ENCODE peak calls at places on chromosomes 2 and 18, in ten cellular contexts. One of them, this sample, is unnamed.

GRCh38 chr18:50193796-50194622 is 938 bp downstream of the MYO5B start:
- DNase-seq in endodermal cell: peak; percentile 64
- DNase-seq in DMS 273 treated with DMSO at 0.1 percent for 48 hours: no peak
- DNase-seq in AML-193: no peak
- DNase-seq in EH: no peak
- DNase-seq in NCI-H1092 treated with DMSO at 0.1 percent for 48 hours: no peak
- DNase-seq in WTC11: peak; percentile 31
- DNase-seq in frontal cortex: no peak
- DNase-seq in hippocampal formation: no peak
- DNase-seq in heart right ventricle: peak; percentile 15
- DNase-seq in this sample: no peak

GRCh38 chr2:33777791-33778190 is 178.7 kb upstream of the FAM98A start:
- DNase-seq in endodermal cell: no peak
- DNase-seq in DMS 273 treated with DMSO at 0.1 percent for 48 hours: no peak
- DNase-seq in AML-193: no peak
- DNase-seq in EH: peak; percentile 68
- DNase-seq in NCI-H1092 treated with DMSO at 0.1 percent for 48 hours: no peak
- DNase-seq in WTC11: no peak
- DNase-seq in frontal cortex: no peak
- DNase-seq in hippocampal formation: no peak
- DNase-seq in heart right ventricle: no peak
- DNase-seq in this sample: no peak

GRCh38 chr18:74862094-74862493 is 264.4 kb downstream of the ZNF407 start:
- DNase-seq in endodermal cell: no peak
- DNase-seq in DMS 273 treated with DMSO at 0.1 percent for 48 hours: no peak
- DNase-seq in AML-193: no peak
- DNase-seq in EH: no peak
- DNase-seq in NCI-H1092 treated with DMSO at 0.1 percent for 48 hours: no peak
- DNase-seq in WTC11: no peak
- DNase-seq in frontal cortex: no peak
- DNase-seq in hippocampal formation: no peak
- DNase-seq in heart right ventricle: peak; percentile 29
- DNase-seq in this sample: no peak

GRCh38 chr2:66239655-66240054 is 195.3 kb upstream of the MEIS1 start:
- DNase-seq in endodermal cell: no peak
- DNase-seq in DMS 273 treated with DMSO at 0.1 percent for 48 hours: no peak
- DNase-seq in AML-193: no peak
- DNase-seq in EH: no peak
- DNase-seq in NCI-H1092 treated with DMSO at 0.1 percent for 48 hours: no peak
- DNase-seq in WTC11: no peak
- DNase-seq in frontal cortex: peak; percentile 3
- DNase-seq in hippocampal formation: peak; percentile 2
- DNase-seq in heart right ventricle: no peak
- DNase-seq in this sample: no peak

GRCh38 chr2:211512746-211513145 is 956.3 kb downstream of the CPS1 start:
- DNase-seq in endodermal cell: no peak
- DNase-seq in DMS 273 treated with DMSO at 0.1 percent for 48 hours: no peak
- DNase-seq in AML-193: no peak
- DNase-seq in EH: no peak
- DNase-seq in NCI-H1092 treated with DMSO at 0.1 percent for 48 hours: no peak
- DNase-seq in WTC11: no peak
- DNase-seq in frontal cortex: no peak
- DNase-seq in hippocampal formation: no peak
- DNase-seq in heart right ventricle: no peak
- DNase-seq in this sample: no peak

GRCh38 chr2:40625849-40626248 is 174.0 kb upstream of the SLC8A1 start:
- DNase-seq in endodermal cell: no peak
- DNase-seq in DMS 273 treated with DMSO at 0.1 percent for 48 hours: no peak
- DNase-seq in AML-193: no peak
- DNase-seq in EH: peak; percentile 75
- DNase-seq in NCI-H1092 treated with DMSO at 0.1 percent for 48 hours: no peak
- DNase-seq in WTC11: no peak
- DNase-seq in frontal cortex: no peak
- DNase-seq in hippocampal formation: no peak
- DNase-seq in heart right ventricle: no peak
- DNase-seq in this sample: no peak

GRCh38 chr2:20959252-20959651 is 84.6 kb downstream of the APOB start:
- DNase-seq in endodermal cell: no peak
- DNase-seq in DMS 273 treated with DMSO at 0.1 percent for 48 hours: no peak
- DNase-seq in AML-193: no peak
- DNase-seq in EH: no peak
- DNase-seq in NCI-H1092 treated with DMSO at 0.1 percent for 48 hours: no peak
- DNase-seq in WTC11: no peak
- DNase-seq in frontal cortex: no peak
- DNase-seq in hippocampal formation: no peak
- DNase-seq in heart right ventricle: no peak
- DNase-seq in this sample: no peak

GRCh38 chr2:177326591-177326990 is 62.1 kb upstream of the NFE2L2 start:
- DNase-seq in endodermal cell: no peak
- DNase-seq in DMS 273 treated with DMSO at 0.1 percent for 48 hours: no peak
- DNase-seq in AML-193: no peak
- DNase-seq in EH: no peak
- DNase-seq in NCI-H1092 treated with DMSO at 0.1 percent for 48 hours: no peak
- DNase-seq in WTC11: no peak
- DNase-seq in frontal cortex: no peak
- DNase-seq in hippocampal formation: no peak
- DNase-seq in heart right ventricle: no peak
- DNase-seq in this sample: no peak

GRCh38 chr2:74833418-74834233 is at the start of gene HK2:
- DNase-seq in endodermal cell: peak; percentile 93
- DNase-seq in DMS 273 treated with DMSO at 0.1 percent for 48 hours: peak; percentile 84
- DNase-seq in AML-193: peak; percentile 79
- DNase-seq in EH: peak; percentile 92
- DNase-seq in NCI-H1092 treated with DMSO at 0.1 percent for 48 hours: peak; percentile 36
- DNase-seq in WTC11: peak; percentile 82
- DNase-seq in frontal cortex: peak; percentile 90
- DNase-seq in hippocampal formation: peak; percentile 59
- DNase-seq in heart right ventricle: peak; percentile 85
- DNase-seq in this sample: peak; percentile 70

GRCh38 chr18:183769-184168 is 25.4 kb downstream of the USP14 start:
- DNase-seq in endodermal cell: no peak
- DNase-seq in DMS 273 treated with DMSO at 0.1 percent for 48 hours: no peak
- DNase-seq in AML-193: no peak
- DNase-seq in EH: peak; percentile 35
- DNase-seq in NCI-H1092 treated with DMSO at 0.1 percent for 48 hours: peak; percentile 0
- DNase-seq in WTC11: no peak
- DNase-seq in frontal cortex: no peak
- DNase-seq in hippocampal formation: no peak
- DNase-seq in heart right ventricle: no peak
- DNase-seq in this sample: no peak

GRCh38 chr2:224869601-224870000 is 153.4 kb upstream of the CCDC195 start:
- DNase-seq in endodermal cell: no peak
- DNase-seq in DMS 273 treated with DMSO at 0.1 percent for 48 hours: no peak
- DNase-seq in AML-193: no peak
- DNase-seq in EH: peak; percentile 98
- DNase-seq in NCI-H1092 treated with DMSO at 0.1 percent for 48 hours: no peak
- DNase-seq in WTC11: no peak
- DNase-seq in frontal cortex: no peak
- DNase-seq in hippocampal formation: no peak
- DNase-seq in heart right ventricle: no peak
- DNase-seq in this sample: no peak

GRCh38 chr18:23900979-23901378 is 113.6 kb upstream of the TTC39C start:
- DNase-seq in endodermal cell: no peak
- DNase-seq in DMS 273 treated with DMSO at 0.1 percent for 48 hours: no peak
- DNase-seq in AML-193: no peak
- DNase-seq in EH: no peak
- DNase-seq in NCI-H1092 treated with DMSO at 0.1 percent for 48 hours: peak; percentile 14
- DNase-seq in WTC11: peak; percentile 20
- DNase-seq in frontal cortex: no peak
- DNase-seq in hippocampal formation: no peak
- DNase-seq in heart right ventricle: no peak
- DNase-seq in this sample: no peak

GRCh38 chr2:203122317-203122998 is 107.8 kb downstream of the NBEAL1 start:
- DNase-seq in endodermal cell: no peak
- DNase-seq in DMS 273 treated with DMSO at 0.1 percent for 48 hours: no peak
- DNase-seq in AML-193: no peak
- DNase-seq in EH: peak; percentile 6
- DNase-seq in NCI-H1092 treated with DMSO at 0.1 percent for 48 hours: no peak
- DNase-seq in WTC11: no peak
- DNase-seq in frontal cortex: no peak
- DNase-seq in hippocampal formation: no peak
- DNase-seq in heart right ventricle: no peak
- DNase-seq in this sample: no peak

GRCh38 chr2:232321817-232322559 is 56.6 kb upstream of the ALPP start:
- DNase-seq in endodermal cell: peak; percentile 35
- DNase-seq in DMS 273 treated with DMSO at 0.1 percent for 48 hours: no peak
- DNase-seq in AML-193: no peak
- DNase-seq in EH: no peak
- DNase-seq in NCI-H1092 treated with DMSO at 0.1 percent for 48 hours: no peak
- DNase-seq in WTC11: no peak
- DNase-seq in frontal cortex: no peak
- DNase-seq in hippocampal formation: no peak
- DNase-seq in heart right ventricle: no peak
- DNase-seq in this sample: no peak

GRCh38 chr2:36753706-36754221 is 57.3 kb downstream of the VIT start:
- DNase-seq in endodermal cell: peak; percentile 91
- DNase-seq in DMS 273 treated with DMSO at 0.1 percent for 48 hours: no peak
- DNase-seq in AML-193: no peak
- DNase-seq in EH: no peak
- DNase-seq in NCI-H1092 treated with DMSO at 0.1 percent for 48 hours: no peak
- DNase-seq in WTC11: peak; percentile 21
- DNase-seq in frontal cortex: no peak
- DNase-seq in hippocampal formation: no peak
- DNase-seq in heart right ventricle: no peak
- DNase-seq in this sample: no peak

GRCh38 chr2:20629581-20630291 is 21.2 kb downstream of the HS1BP3 start:
- DNase-seq in endodermal cell: no peak
- DNase-seq in DMS 273 treated with DMSO at 0.1 percent for 48 hours: peak; percentile 67
- DNase-seq in AML-193: no peak
- DNase-seq in EH: no peak
- DNase-seq in NCI-H1092 treated with DMSO at 0.1 percent for 48 hours: no peak
- DNase-seq in WTC11: no peak
- DNase-seq in frontal cortex: no peak
- DNase-seq in hippocampal formation: no peak
- DNase-seq in heart right ventricle: no peak
- DNase-seq in this sample: no peak

GRCh38 chr18:825891-826585 is 14.0 kb upstream of the YES1 start:
- DNase-seq in endodermal cell: no peak
- DNase-seq in DMS 273 treated with DMSO at 0.1 percent for 48 hours: no peak
- DNase-seq in AML-193: no peak
- DNase-seq in EH: no peak
- DNase-seq in NCI-H1092 treated with DMSO at 0.1 percent for 48 hours: no peak
- DNase-seq in WTC11: no peak
- DNase-seq in frontal cortex: no peak
- DNase-seq in hippocampal formation: no peak
- DNase-seq in heart right ventricle: no peak
- DNase-seq in this sample: no peak

GRCh38 chr2:200944467-200945394 is 18.7 kb downstream of the ORC2 start:
- DNase-seq in endodermal cell: no peak
- DNase-seq in DMS 273 treated with DMSO at 0.1 percent for 48 hours: no peak
- DNase-seq in AML-193: no peak
- DNase-seq in EH: peak; percentile 90
- DNase-seq in NCI-H1092 treated with DMSO at 0.1 percent for 48 hours: no peak
- DNase-seq in WTC11: no peak
- DNase-seq in frontal cortex: no peak
- DNase-seq in hippocampal formation: no peak
- DNase-seq in heart right ventricle: no peak
- DNase-seq in this sample: peak; percentile 44

GRCh38 chr18:76564117-76564516 is 69.1 kb upstream of the ZNF516 start:
- DNase-seq in endodermal cell: no peak
- DNase-seq in DMS 273 treated with DMSO at 0.1 percent for 48 hours: no peak
- DNase-seq in AML-193: peak; percentile 54
- DNase-seq in EH: peak; percentile 60
- DNase-seq in NCI-H1092 treated with DMSO at 0.1 percent for 48 hours: no peak
- DNase-seq in WTC11: no peak
- DNase-seq in frontal cortex: no peak
- DNase-seq in hippocampal formation: no peak
- DNase-seq in heart right ventricle: no peak
- DNase-seq in this sample: no peak

GRCh38 chr2:19711470-19712372 is 190.1 kb downstream of the TTC32 start:
- DNase-seq in endodermal cell: peak; percentile 82
- DNase-seq in DMS 273 treated with DMSO at 0.1 percent for 48 hours: no peak
- DNase-seq in AML-193: no peak
- DNase-seq in EH: peak; percentile 99
- DNase-seq in NCI-H1092 treated with DMSO at 0.1 percent for 48 hours: peak; percentile 0
- DNase-seq in WTC11: peak; percentile 37
- DNase-seq in frontal cortex: no peak
- DNase-seq in hippocampal formation: no peak
- DNase-seq in heart right ventricle: no peak
- DNase-seq in this sample: no peak

GRCh38 chr2:149258531-149258930 is 71.9 kb upstream of the LYPD6 start:
- DNase-seq in endodermal cell: no peak
- DNase-seq in DMS 273 treated with DMSO at 0.1 percent for 48 hours: no peak
- DNase-seq in AML-193: no peak
- DNase-seq in EH: no peak
- DNase-seq in NCI-H1092 treated with DMSO at 0.1 percent for 48 hours: no peak
- DNase-seq in WTC11: no peak
- DNase-seq in frontal cortex: no peak
- DNase-seq in hippocampal formation: no peak
- DNase-seq in heart right ventricle: no peak
- DNase-seq in this sample: no peak

GRCh38 chr2:112244854-112245253 is 10.0 kb downstream of the ZC3H8 start:
- DNase-seq in endodermal cell: no peak
- DNase-seq in DMS 273 treated with DMSO at 0.1 percent for 48 hours: no peak
- DNase-seq in AML-193: no peak
- DNase-seq in EH: no peak
- DNase-seq in NCI-H1092 treated with DMSO at 0.1 percent for 48 hours: no peak
- DNase-seq in WTC11: no peak
- DNase-seq in frontal cortex: no peak
- DNase-seq in hippocampal formation: no peak
- DNase-seq in heart right ventricle: no peak
- DNase-seq in this sample: no peak

GRCh38 chr2:8298783-8299182 is 383.1 kb upstream of the ID2 start:
- DNase-seq in endodermal cell: no peak
- DNase-seq in DMS 273 treated with DMSO at 0.1 percent for 48 hours: no peak
- DNase-seq in AML-193: peak; percentile 100
- DNase-seq in EH: no peak
- DNase-seq in NCI-H1092 treated with DMSO at 0.1 percent for 48 hours: no peak
- DNase-seq in WTC11: no peak
- DNase-seq in frontal cortex: no peak
- DNase-seq in hippocampal formation: peak; percentile 32
- DNase-seq in heart right ventricle: no peak
- DNase-seq in this sample: no peak

GRCh38 chr2:210476194-210477128 is at the start of gene LANCL1:
- DNase-seq in endodermal cell: peak; percentile 96
- DNase-seq in DMS 273 treated with DMSO at 0.1 percent for 48 hours: peak; percentile 74
- DNase-seq in AML-193: peak; percentile 93
- DNase-seq in EH: peak; percentile 92
- DNase-seq in NCI-H1092 treated with DMSO at 0.1 percent for 48 hours: peak; percentile 87
- DNase-seq in WTC11: peak; percentile 86
- DNase-seq in frontal cortex: peak; percentile 86
- DNase-seq in hippocampal formation: peak; percentile 97
- DNase-seq in heart right ventricle: peak; percentile 90
- DNase-seq in this sample: peak; percentile 73

GRCh38 chr2:21486445-21486844 is 362.7 kb downstream of the TDRD15 start:
- DNase-seq in endodermal cell: no peak
- DNase-seq in DMS 273 treated with DMSO at 0.1 percent for 48 hours: no peak
- DNase-seq in AML-193: no peak
- DNase-seq in EH: no peak
- DNase-seq in NCI-H1092 treated with DMSO at 0.1 percent for 48 hours: no peak
- DNase-seq in WTC11: no peak
- DNase-seq in frontal cortex: no peak
- DNase-seq in hippocampal formation: no peak
- DNase-seq in heart right ventricle: no peak
- DNase-seq in this sample: no peak

GRCh38 chr2:67476808-67477790 is 80.0 kb downstream of the ETAA1 start:
- DNase-seq in endodermal cell: no peak
- DNase-seq in DMS 273 treated with DMSO at 0.1 percent for 48 hours: peak; percentile 20
- DNase-seq in AML-193: peak; percentile 5
- DNase-seq in EH: peak; percentile 72
- DNase-seq in NCI-H1092 treated with DMSO at 0.1 percent for 48 hours: peak; percentile 5
- DNase-seq in WTC11: no peak
- DNase-seq in frontal cortex: no peak
- DNase-seq in hippocampal formation: peak; percentile 8
- DNase-seq in heart right ventricle: no peak
- DNase-seq in this sample: no peak

GRCh38 chr2:8148260-8148880 is 533.5 kb upstream of the ID2 start:
- DNase-seq in endodermal cell: no peak
- DNase-seq in DMS 273 treated with DMSO at 0.1 percent for 48 hours: no peak
- DNase-seq in AML-193: no peak
- DNase-seq in EH: peak; percentile 94
- DNase-seq in NCI-H1092 treated with DMSO at 0.1 percent for 48 hours: no peak
- DNase-seq in WTC11: no peak
- DNase-seq in frontal cortex: no peak
- DNase-seq in hippocampal formation: no peak
- DNase-seq in heart right ventricle: no peak
- DNase-seq in this sample: no peak

GRCh38 chr2:143246246-143246645 is 117.0 kb downstream of the ARHGAP15 start:
- DNase-seq in endodermal cell: no peak
- DNase-seq in DMS 273 treated with DMSO at 0.1 percent for 48 hours: no peak
- DNase-seq in AML-193: no peak
- DNase-seq in EH: no peak
- DNase-seq in NCI-H1092 treated with DMSO at 0.1 percent for 48 hours: no peak
- DNase-seq in WTC11: no peak
- DNase-seq in frontal cortex: no peak
- DNase-seq in hippocampal formation: no peak
- DNase-seq in heart right ventricle: no peak
- DNase-seq in this sample: no peak

This sample was measured in activated CD4-positive, alpha-beta T cell treated with anti-CD3 and anti-CD28 coated beads, Interleukin-2, amount 50 U/mL, for 4 hours.